ENCODE peak calls at places on chromosomes 1 and 21, in eight cellular contexts. F is upper lobe of left lung, M is GM12878, L is HepG2, B is Panc1, P is GM23338, V is K562, G is HCT116. Y is an unnamed sample.

GRCh38 chr1:159595006-159595405 is 7.4 kb downstream of the APCS start:
- ATAC-seq in F (peak), M (no peak), L (no peak), B (no peak), P (no peak), V (no peak), G (no peak), Y (no peak)

GRCh38 chr1:168513656-168514404 is 30.0 kb downstream of the XCL2 start:
- ATAC-seq in F (peak), M (no peak), L (no peak), B (no peak), P (no peak), V (peak), G (no peak), Y (peak)

GRCh38 chr1:197838836-197839235 is 63.6 kb upstream of the DENND1B start:
- ATAC-seq in F (no peak), M (no peak), L (no peak), B (no peak), P (no peak), V (no peak), G (no peak), Y (no peak)

GRCh38 chr1:153717330-153717729 is 10.5 kb upstream of the INTS3 start:
- ATAC-seq in F (no peak), M (no peak), L (no peak), B (no peak), P (no peak), V (no peak), G (no peak), Y (no peak)

GRCh38 chr1:30381266-30381665 is 342.1 kb downstream of the MATN1 start:
- ATAC-seq in F (no peak), M (no peak), L (no peak), B (no peak), P (no peak), V (no peak), G (no peak), Y (no peak)

GRCh38 chr1:58358311-58358710 is 188.2 kb downstream of the OMA1 start:
- ATAC-seq in F (no peak), M (no peak), L (peak), B (peak), P (no peak), V (no peak), G (no peak), Y (no peak)

GRCh38 chr1:93730621-93731020 is 49.0 kb upstream of the BCAR3 start:
- ATAC-seq in F (no peak), M (no peak), L (no peak), B (no peak), P (no peak), V (no peak), G (no peak), Y (no peak)

GRCh38 chr1:168653567-168653966 is 75.4 kb downstream of the DPT start:
- ATAC-seq in F (no peak), M (no peak), L (no peak), B (no peak), P (no peak), V (no peak), G (no peak), Y (no peak)

GRCh38 chr1:56196839-56197238 is 382.5 kb downstream of the PLPP3 start:
- ATAC-seq in F (no peak), M (no peak), L (no peak), B (no peak), P (peak), V (no peak), G (no peak), Y (no peak)

GRCh38 chr21:42997053-42997452 is 22.7 kb downstream of the PKNOX1 start:
- ATAC-seq in F (no peak), M (no peak), L (no peak), B (no peak), P (no peak), V (no peak), G (no peak), Y (peak)

GRCh38 chr1:208231929-208232360 is 12.2 kb downstream of the PLXNA2 start:
- ATAC-seq in F (no peak), M (no peak), L (no peak), B (no peak), P (peak), V (no peak), G (no peak), Y (no peak)

DNA sequence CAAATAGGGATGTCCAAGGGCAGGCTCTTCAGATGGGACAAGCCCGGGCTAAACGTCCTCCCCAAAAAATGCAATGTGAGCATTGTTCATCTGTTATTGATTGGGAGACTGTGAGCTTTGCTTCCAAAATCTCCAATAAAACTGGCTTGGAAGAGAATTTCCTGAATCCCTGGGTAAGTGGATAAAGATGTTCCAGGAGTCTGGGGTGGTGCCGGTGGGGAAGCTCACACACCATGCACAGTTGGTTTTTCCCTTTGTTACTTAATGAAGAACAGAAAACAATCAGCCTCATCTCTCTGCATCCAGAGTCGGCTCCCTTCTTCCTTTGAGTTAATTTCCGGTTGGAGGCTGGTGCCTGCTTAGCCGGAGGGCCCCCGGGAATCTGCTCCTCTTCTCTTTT is 72.1 kb upstream of the ZBTB40 start:
- ATAC-seq in F (no peak), M (no peak), L (no peak), B (no peak), P (no peak), V (no peak), G (no peak), Y (no peak)
- H3K4me3 ChIP-seq in F (no peak), M (no peak), L (no peak), B (no peak), P (no peak), V (no peak), G (no peak), Y (no peak)

GRCh38 chr1:10836726-10837125 is 40.3 kb upstream of the CASZ1 start:
- ATAC-seq in F (no peak), M (no peak), L (no peak), B (no peak), P (peak), V (no peak), G (no peak), Y (no peak)

GRCh38 chr1:10834770-10835412 is 38.4 kb upstream of the CASZ1 start:
- ATAC-seq in F (no peak), M (no peak), L (no peak), B (no peak), P (no peak), V (no peak), G (no peak), Y (no peak)

GRCh38 chr1:10838541-10838940 is 42.1 kb upstream of the CASZ1 start:
- ATAC-seq in F (no peak), M (no peak), L (no peak), B (no peak), P (no peak), V (no peak), G (no peak), Y (no peak)

GRCh38 chr1:10833630-10834557 is 37.4 kb upstream of the CASZ1 start:
- ATAC-seq in F (no peak), M (no peak), L (no peak), B (peak), P (no peak), V (no peak), G (no peak), Y (no peak)

GRCh38 chr1:10835423-10836421 is 39.3 kb upstream of the CASZ1 start:
- ATAC-seq in F (peak), M (peak), L (peak), B (peak), P (peak), V (peak), G (peak), Y (peak)
- TF ChIP-seq POLR2AphosphoS5 in F (no peak), M (no peak), L (no peak), B (no peak), P (peak), V (no peak), G (peak), Y (no peak)

GRCh38 chr1:77533660-77534295 is 148.7 kb downstream of the ZZZ3 start:
- ATAC-seq in F (no peak), M (peak), L (peak), B (no peak), P (peak), V (peak), G (peak), Y (no peak)
- H3K4me3 ChIP-seq in F (no peak), M (no peak), L (peak), B (no peak), P (no peak), V (no peak), G (no peak), Y (no peak)

DNA sequence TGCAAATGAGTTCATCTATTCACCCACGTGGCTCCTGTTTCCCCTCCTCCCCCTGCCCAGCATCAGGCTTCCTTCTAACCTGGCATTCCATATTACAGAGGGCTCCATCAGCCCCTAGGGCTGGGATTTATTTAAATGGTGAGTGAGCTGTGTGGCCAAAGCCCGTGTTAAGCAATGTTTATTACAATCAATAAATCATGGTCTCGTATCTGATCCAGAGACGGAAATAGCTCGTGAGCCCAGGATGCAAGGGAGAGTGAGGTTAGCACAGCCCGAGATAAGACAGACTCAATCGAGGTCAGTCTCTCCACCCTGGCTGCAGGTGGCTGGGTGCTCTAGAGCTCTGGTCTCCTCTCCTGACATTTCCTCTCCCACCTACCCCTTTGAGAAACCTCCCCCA is 43.0 kb upstream of the IGSF21 start:
- ATAC-seq in F (no peak), M (no peak), L (no peak), B (no peak), P (no peak), V (no peak), G (no peak), Y (no peak)
- TF ChIP-seq POLR2AphosphoS5 in F (no peak), M (no peak), L (no peak), B (no peak), P (no peak), V (no peak), G (no peak), Y (no peak)

GRCh38 chr1:60971330-60971729 is 111.0 kb upstream of the NFIA start:
- ATAC-seq in F (no peak), M (no peak), L (no peak), B (no peak), P (no peak), V (no peak), G (no peak), Y (no peak)
- H3K4me3 ChIP-seq in F (no peak), M (no peak), L (no peak), B (no peak), P (no peak), V (no peak), G (no peak), Y (no peak)

GRCh38 chr1:206521002-206521585 is 13.8 kb downstream of the RASSF5 start:
- ATAC-seq in F (peak), M (no peak), L (peak), B (no peak), P (no peak), V (no peak), G (no peak), Y (no peak)
- TF ChIP-seq POLR2AphosphoS5 in F (no peak), M (no peak), L (no peak), B (no peak), P (no peak), V (no peak), G (no peak), Y (no peak)

GRCh38 chr1:2301607-2302291 is 73.6 kb downstream of the SKI start:
- ATAC-seq in F (no peak), M (no peak), L (no peak), B (no peak), P (no peak), V (no peak), G (no peak), Y (no peak)

GRCh38 chr1:2300004-2300771 is 72.1 kb downstream of the SKI start:
- ATAC-seq in F (peak), M (peak), L (no peak), B (peak), P (peak), V (peak), G (no peak), Y (no peak)

GRCh38 chr1:2298685-2299673 is 70.9 kb downstream of the SKI start:
- ATAC-seq in F (peak), M (no peak), L (no peak), B (peak), P (no peak), V (no peak), G (no peak), Y (peak)

GRCh38 chr1:2302292-2302925 is 74.3 kb downstream of the SKI start:
- ATAC-seq in F (no peak), M (no peak), L (no peak), B (no peak), P (no peak), V (no peak), G (no peak), Y (no peak)

DNA sequence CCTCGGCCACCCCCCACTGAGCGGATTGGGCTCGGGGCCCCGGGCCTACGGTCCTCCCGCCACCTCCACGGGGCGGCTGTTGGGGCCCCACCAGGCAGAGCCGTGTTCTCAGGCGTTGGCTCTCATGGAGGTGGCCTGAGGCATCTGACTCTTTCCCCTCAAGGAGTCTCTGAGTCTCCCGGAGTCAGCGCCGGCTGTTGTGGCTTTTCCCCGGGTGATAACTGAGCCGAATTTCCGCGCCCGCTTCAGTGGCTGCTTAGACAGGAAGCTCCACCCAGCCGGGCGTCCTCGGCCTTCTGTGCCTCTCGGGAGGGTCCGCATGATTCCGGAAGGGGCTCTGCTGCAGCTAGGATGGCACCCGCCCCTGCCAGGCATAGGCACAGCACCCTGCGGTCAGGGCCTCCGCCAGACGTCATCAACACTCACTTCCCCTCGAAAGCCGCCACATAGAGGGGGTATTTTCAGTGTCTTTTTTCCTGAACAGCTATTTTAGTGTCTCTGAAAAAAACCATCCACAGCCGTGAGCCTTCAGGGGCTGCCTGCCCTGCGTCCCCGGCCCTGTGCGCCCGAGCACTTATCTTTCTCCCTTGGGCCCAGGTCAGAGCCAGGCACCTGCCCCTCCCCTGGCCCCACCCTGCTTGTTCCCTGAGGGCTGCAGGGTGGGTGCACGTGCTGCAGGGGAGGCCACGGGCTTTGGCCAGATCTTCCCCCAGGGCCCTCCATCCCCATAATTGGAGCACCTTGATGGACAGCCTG is 72.9 kb downstream of the SKI start:
- ATAC-seq in F (peak), M (peak), L (no peak), B (no peak), P (no peak), V (no peak), G (no peak), Y (peak)
- H3K4me3 ChIP-seq in F (no peak), M (peak), L (no peak), B (no peak), P (no peak), V (no peak), G (no peak), Y (no peak)

Y was measured in gastroesophageal sphincter.